ENCODE peak calls at places on chromosomes 12 and 14, in five cellular contexts. One of them, this sample, is unnamed. For H3K27me3, the result is how much of the 10 kb centered on the place peaks cover.

GRCh38 chr12:45745861-45746277 is 16.4 kb downstream of the ARID2 start:
- DNase-seq in astrocyte: no peak
- DNase-seq in neuronal stem cell: no peak
- DNase-seq in PC-9: peak
- DNase-seq in MM.1S: peak
- DNase-seq in this sample: peak

GRCh38 chr14:51939211-51939705 is 50.1 kb upstream of the RTRAF start:
- DNase-seq in astrocyte: no peak
- DNase-seq in PC-9: no peak
- DNase-seq in neuronal stem cell: no peak
- DNase-seq in MM.1S: no peak
- DNase-seq in this sample: no peak

GRCh38 chr12:559907-560455 is 100.2 kb downstream of the B4GALNT3 start:
- DNase-seq in neuronal stem cell: no peak
- DNase-seq in MM.1S: no peak
- DNase-seq in astrocyte: no peak
- DNase-seq in PC-9: no peak
- DNase-seq in this sample: no peak

GRCh38 chr12:709631-710030 is 42.7 kb upstream of the WNK1 start:
- DNase-seq in MM.1S: no peak
- DNase-seq in astrocyte: no peak
- DNase-seq in PC-9: no peak
- DNase-seq in neuronal stem cell: no peak
- DNase-seq in this sample: no peak

GRCh38 chr12:105798249-105798835 is 340.4 kb downstream of the NUAK1 start:
- DNase-seq in neuronal stem cell: no peak
- DNase-seq in astrocyte: no peak
- DNase-seq in PC-9: no peak
- DNase-seq in MM.1S: no peak
- DNase-seq in this sample: no peak

GRCh38 chr12:127179199-127179598 is 1087.8 kb upstream of the TMEM132C start:
- DNase-seq in neuronal stem cell: no peak
- DNase-seq in MM.1S: no peak
- DNase-seq in PC-9: no peak
- DNase-seq in astrocyte: no peak
- DNase-seq in this sample: no peak

GRCh38 chr14:92135269-92135668 is 13.5 kb downstream of the CPSF2 start:
- DNase-seq in neuronal stem cell: no peak
- DNase-seq in astrocyte: peak
- DNase-seq in MM.1S: no peak
- DNase-seq in PC-9: no peak
- DNase-seq in this sample: peak

GRCh38 chr12:51183816-51184215 is 10.9 kb upstream of the TFCP2 start:
- DNase-seq in PC-9: no peak
- DNase-seq in neuronal stem cell: no peak
- DNase-seq in astrocyte: peak
- DNase-seq in MM.1S: no peak
- DNase-seq in this sample: no peak

GRCh38 chr14:69427596-69427995 is 29.1 kb downstream of the SLC39A9 start:
- DNase-seq in PC-9: no peak
- DNase-seq in astrocyte: no peak
- DNase-seq in MM.1S: no peak
- DNase-seq in neuronal stem cell: no peak
- DNase-seq in this sample: no peak

GRCh38 chr14:34460841-34461240 is 1.2 kb downstream of the SPTSSA start:
- DNase-seq in MM.1S: no peak
- DNase-seq in astrocyte: peak
- DNase-seq in PC-9: peak
- DNase-seq in neuronal stem cell: peak
- DNase-seq in this sample: peak

GRCh38 chr14:104302794-104303405 is 164.5 kb downstream of the KIF26A start:
- DNase-seq in astrocyte: no peak
- DNase-seq in neuronal stem cell: no peak
- DNase-seq in MM.1S: no peak
- DNase-seq in PC-9: no peak
- DNase-seq in this sample: no peak

GRCh38 chr12:99984271-99985128 is at the start of gene ANKS1B:
- DNase-seq in PC-9: no peak
- DNase-seq in astrocyte: peak
- DNase-seq in neuronal stem cell: peak
- DNase-seq in MM.1S: peak
- DNase-seq in this sample: peak

GRCh38 chr14:68140111-68140741 is 320.6 kb downstream of the RAD51B start:
- DNase-seq in astrocyte: peak
- DNase-seq in MM.1S: no peak
- DNase-seq in neuronal stem cell: peak
- DNase-seq in PC-9: peak
- DNase-seq in this sample: no peak

GRCh38 chr12:109377139-109377685 is 29.5 kb downstream of the MYO1H start:
- DNase-seq in astrocyte: no peak
- DNase-seq in PC-9: no peak
- DNase-seq in MM.1S: no peak
- DNase-seq in neuronal stem cell: no peak
- DNase-seq in this sample: peak

GRCh38 chr12:47938594-47938993 is 24.8 kb upstream of the TMEM106C start:
- DNase-seq in neuronal stem cell: no peak
- DNase-seq in astrocyte: no peak
- DNase-seq in PC-9: no peak
- DNase-seq in MM.1S: no peak
- DNase-seq in this sample: no peak
- H3K27me3 ChIP-seq in neuronal stem cell: under half
- H3K27me3 ChIP-seq in astrocyte: under half
- H3K27me3 ChIP-seq in PC-9: under half
- H3K27me3 ChIP-seq in MM.1S: under half
- H3K27me3 ChIP-seq in this sample: under half

GRCh38 chr12:15525414-15525813 is 203.1 kb downstream of the PTPRO start:
- DNase-seq in PC-9: no peak
- DNase-seq in MM.1S: no peak
- DNase-seq in astrocyte: no peak
- DNase-seq in neuronal stem cell: no peak
- DNase-seq in this sample: no peak
- H3K4me2 ChIP-seq in PC-9: no peak
- H3K4me2 ChIP-seq in MM.1S: peak
- H3K4me2 ChIP-seq in astrocyte: no peak
- H3K4me2 ChIP-seq in neuronal stem cell: no peak
- H3K4me2 ChIP-seq in this sample: no peak

DNA sequence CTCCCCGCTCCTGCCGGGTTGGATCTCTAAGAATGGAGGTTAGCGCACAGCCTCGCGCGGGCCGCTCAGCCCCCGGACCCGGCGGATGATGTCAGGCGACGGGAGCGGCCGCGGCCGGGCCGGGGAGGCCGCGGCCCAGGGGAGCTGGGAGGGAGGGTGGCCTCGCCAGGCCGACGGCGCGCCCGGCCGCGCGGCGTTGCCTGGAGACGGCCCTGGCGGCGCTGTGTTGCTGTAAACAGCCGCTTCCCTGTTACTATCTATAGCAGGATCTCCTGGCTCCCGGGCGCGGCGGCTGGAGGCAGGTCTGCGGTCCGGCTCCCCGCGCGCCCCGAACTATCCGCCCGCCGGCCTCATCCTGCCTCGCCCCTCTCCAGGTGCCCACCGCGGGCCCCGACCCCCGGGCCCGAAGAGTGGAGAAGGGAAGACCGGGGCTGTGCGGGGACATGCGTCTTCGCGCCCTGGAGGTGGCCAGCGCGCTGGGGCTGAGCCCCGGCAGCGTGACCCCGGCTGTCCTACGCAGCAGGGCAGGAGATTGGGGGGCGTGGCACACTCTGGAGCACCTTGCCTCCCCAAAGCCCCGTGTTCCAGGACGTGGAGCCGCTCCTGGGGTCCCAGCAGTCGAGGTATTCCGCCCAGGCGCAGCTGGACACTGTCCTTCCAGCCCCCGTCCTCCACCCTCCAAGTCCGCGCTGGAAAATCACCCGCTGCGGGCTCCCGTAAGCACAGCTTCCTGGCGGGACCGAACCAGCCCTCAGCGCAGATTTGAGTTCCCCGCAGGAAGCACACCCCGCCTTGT is 1.4 kb upstream of the FOS start:
- DNase-seq in astrocyte: peak
- DNase-seq in neuronal stem cell: peak
- DNase-seq in PC-9: peak
- DNase-seq in MM.1S: peak
- DNase-seq in this sample: peak
- H3K27me3 ChIP-seq in astrocyte: under half
- H3K27me3 ChIP-seq in neuronal stem cell: under half
- H3K27me3 ChIP-seq in PC-9: under half
- H3K27me3 ChIP-seq in MM.1S: under half
- H3K27me3 ChIP-seq in this sample: under half

DNA sequence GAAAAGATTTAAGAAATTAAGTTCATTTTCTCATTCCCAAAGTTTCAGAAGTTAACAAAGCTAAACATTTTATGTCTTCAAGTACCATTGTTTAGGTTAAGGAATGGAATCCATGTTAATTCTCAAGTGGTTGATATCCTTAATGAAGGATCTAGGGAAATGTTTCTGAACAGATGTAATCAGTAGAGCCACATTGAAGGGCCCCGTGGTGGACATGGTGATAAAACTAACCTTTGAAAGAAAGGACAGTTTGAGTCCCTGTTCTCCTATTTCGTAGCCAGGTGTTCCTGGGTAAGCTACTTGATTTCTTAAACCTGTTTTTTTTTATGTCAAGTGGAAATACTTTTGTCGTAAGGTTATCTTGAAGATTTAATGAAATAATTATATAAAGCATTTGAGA is 4.6 kb downstream of the PPM1A start:
- DNase-seq in PC-9: no peak
- DNase-seq in MM.1S: no peak
- DNase-seq in astrocyte: no peak
- DNase-seq in neuronal stem cell: no peak
- DNase-seq in this sample: no peak
- H3K4me2 ChIP-seq in PC-9: no peak
- H3K4me2 ChIP-seq in MM.1S: no peak
- H3K4me2 ChIP-seq in astrocyte: no peak
- H3K4me2 ChIP-seq in neuronal stem cell: no peak
- H3K4me2 ChIP-seq in this sample: no peak

DNA sequence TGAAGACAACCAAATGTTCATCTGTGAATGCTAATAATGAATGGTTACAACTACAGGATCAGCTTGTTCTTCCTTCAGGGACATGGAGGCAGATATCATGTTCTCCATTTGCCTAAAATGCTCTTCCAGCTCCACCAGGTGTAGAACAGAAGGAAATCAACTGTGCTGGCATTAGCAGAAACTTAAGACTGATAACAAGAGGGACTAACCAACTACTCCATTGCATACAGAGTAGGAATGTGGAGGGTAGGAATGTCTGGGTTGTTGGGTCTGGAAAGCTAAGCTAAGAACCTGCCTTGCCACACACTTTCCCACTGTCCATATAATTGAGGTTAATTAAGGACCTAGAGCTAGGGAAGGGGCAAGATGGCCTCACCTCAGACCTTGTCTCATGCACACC is 11.4 kb upstream of the KRT2 start:
- DNase-seq in MM.1S: no peak
- DNase-seq in neuronal stem cell: no peak
- DNase-seq in PC-9: no peak
- DNase-seq in astrocyte: no peak
- DNase-seq in this sample: no peak
- H3K27me3 ChIP-seq in MM.1S: under half
- H3K27me3 ChIP-seq in neuronal stem cell: under half
- H3K27me3 ChIP-seq in PC-9: under half
- H3K27me3 ChIP-seq in astrocyte: under half
- H3K27me3 ChIP-seq in this sample: under half

GRCh38 chr14:65170318-65170717 is 68.0 kb upstream of the MAX start:
- DNase-seq in astrocyte: peak
- DNase-seq in MM.1S: no peak
- DNase-seq in neuronal stem cell: no peak
- DNase-seq in PC-9: no peak
- DNase-seq in this sample: no peak
- H3K4me2 ChIP-seq in astrocyte: peak
- H3K4me2 ChIP-seq in MM.1S: no peak
- H3K4me2 ChIP-seq in neuronal stem cell: no peak
- H3K4me2 ChIP-seq in PC-9: no peak
- H3K4me2 ChIP-seq in this sample: no peak

GRCh38 chr12:114684098-114684869 is at the start of gene TBX3:
- DNase-seq in astrocyte: peak
- DNase-seq in MM.1S: no peak
- DNase-seq in neuronal stem cell: peak
- DNase-seq in PC-9: no peak
- DNase-seq in this sample: no peak
- H3K27me3 ChIP-seq in astrocyte: under half
- H3K27me3 ChIP-seq in MM.1S: under half
- H3K27me3 ChIP-seq in neuronal stem cell: half or more
- H3K27me3 ChIP-seq in PC-9: half or more
- H3K27me3 ChIP-seq in this sample: under half

GRCh38 chr14:23057757-23058653 is 685 bp upstream of the CDH24 start:
- DNase-seq in astrocyte: peak
- DNase-seq in MM.1S: peak
- DNase-seq in PC-9: peak
- DNase-seq in neuronal stem cell: peak
- DNase-seq in this sample: peak

GRCh38 chr14:23063601-23064000 is 6.3 kb upstream of the CDH24 start:
- DNase-seq in PC-9: peak
- DNase-seq in MM.1S: no peak
- DNase-seq in neuronal stem cell: no peak
- DNase-seq in astrocyte: no peak
- DNase-seq in this sample: no peak

GRCh38 chr14:23060536-23061260 is 3.4 kb upstream of the CDH24 start:
- DNase-seq in astrocyte: no peak
- DNase-seq in MM.1S: no peak
- DNase-seq in PC-9: no peak
- DNase-seq in neuronal stem cell: no peak
- DNase-seq in this sample: no peak

GRCh38 chr14:23058654-23059504 is 1.6 kb upstream of the CDH24 start:
- DNase-seq in neuronal stem cell: no peak
- DNase-seq in MM.1S: no peak
- DNase-seq in PC-9: no peak
- DNase-seq in astrocyte: no peak
- DNase-seq in this sample: no peak

DNA sequence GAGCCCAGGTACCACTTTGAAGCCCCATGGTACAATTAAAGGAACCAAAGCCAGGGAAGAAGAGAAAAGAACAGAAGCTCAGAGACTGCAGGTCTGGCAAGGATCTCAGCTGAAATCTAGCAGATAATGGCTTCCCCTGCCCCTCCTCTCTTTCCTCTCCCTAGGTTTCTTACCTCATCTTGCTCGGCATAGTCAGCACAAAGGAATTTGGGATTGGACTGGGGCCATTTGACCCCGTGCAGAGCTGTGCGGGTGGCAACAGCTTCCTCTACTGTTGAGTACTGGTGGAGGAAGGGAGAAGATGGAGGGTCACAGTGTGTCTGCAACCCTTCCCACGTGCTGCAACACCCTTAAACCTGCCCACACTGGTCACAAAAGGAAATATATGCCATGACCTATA is 4.7 kb upstream of the CDH24 start:
- DNase-seq in astrocyte: peak
- DNase-seq in PC-9: peak
- DNase-seq in neuronal stem cell: no peak
- DNase-seq in MM.1S: no peak
- DNase-seq in this sample: no peak
- H3K4me2 ChIP-seq in astrocyte: peak
- H3K4me2 ChIP-seq in PC-9: peak
- H3K4me2 ChIP-seq in neuronal stem cell: no peak
- H3K4me2 ChIP-seq in MM.1S: no peak
- H3K4me2 ChIP-seq in this sample: no peak

GRCh38 chr12:3991798-3992580 is 118.8 kb upstream of the PARP11 start:
- DNase-seq in neuronal stem cell: no peak
- DNase-seq in MM.1S: no peak
- DNase-seq in PC-9: no peak
- DNase-seq in astrocyte: no peak
- DNase-seq in this sample: no peak
- H3K27me3 ChIP-seq in neuronal stem cell: under half
- H3K27me3 ChIP-seq in MM.1S: under half
- H3K27me3 ChIP-seq in PC-9: half or more
- H3K27me3 ChIP-seq in astrocyte: under half
- H3K27me3 ChIP-seq in this sample: under half